ENCODE peak calls at places on chromosomes 5 and 9, in ten cellular contexts. One of them, this sample, is unnamed.

GRCh38 chr9:89911721-89912604 is 307.2 kb downstream of the GADD45G start:
- DNase-seq in body of pancreas: no peak
- DNase-seq in uterus: no peak
- DNase-seq in pancreas: peak; percentile 21
- DNase-seq in colonic mucosa: no peak
- DNase-seq in heart right ventricle: no peak
- DNase-seq in stomach: no peak
- DNase-seq in K562: no peak
- DNase-seq in ovary: no peak
- DNase-seq in lung: peak; percentile 25
- DNase-seq in this sample: no peak

GRCh38 chr5:77952811-77953210 is 176.7 kb upstream of the TBCA start:
- DNase-seq in body of pancreas: no peak
- DNase-seq in uterus: no peak
- DNase-seq in pancreas: no peak
- DNase-seq in colonic mucosa: no peak
- DNase-seq in heart right ventricle: no peak
- DNase-seq in stomach: no peak
- DNase-seq in K562: no peak
- DNase-seq in ovary: no peak
- DNase-seq in lung: no peak
- DNase-seq in this sample: peak; percentile 56

GRCh38 chr9:92669527-92669889 is 423 bp downstream of the IPPK start:
- DNase-seq in body of pancreas: peak; percentile 30
- DNase-seq in uterus: no peak
- DNase-seq in pancreas: peak; percentile 70
- DNase-seq in colonic mucosa: peak; percentile 51
- DNase-seq in heart right ventricle: no peak
- DNase-seq in stomach: peak; percentile 31
- DNase-seq in K562: peak; percentile 56
- DNase-seq in ovary: peak; percentile 34
- DNase-seq in lung: peak; percentile 42
- DNase-seq in this sample: no peak

GRCh38 chr5:87729786-87730185 is 317.1 kb upstream of the CCNH start:
- DNase-seq in body of pancreas: no peak
- DNase-seq in uterus: no peak
- DNase-seq in pancreas: no peak
- DNase-seq in colonic mucosa: no peak
- DNase-seq in heart right ventricle: no peak
- DNase-seq in stomach: no peak
- DNase-seq in K562: no peak
- DNase-seq in ovary: no peak
- DNase-seq in lung: no peak
- DNase-seq in this sample: no peak

GRCh38 chr5:87388129-87388528 is 24.6 kb downstream of the CCNH start:
- DNase-seq in body of pancreas: no peak
- DNase-seq in uterus: no peak
- DNase-seq in pancreas: no peak
- DNase-seq in colonic mucosa: no peak
- DNase-seq in heart right ventricle: no peak
- DNase-seq in stomach: no peak
- DNase-seq in K562: no peak
- DNase-seq in ovary: no peak
- DNase-seq in lung: no peak
- DNase-seq in this sample: no peak

GRCh38 chr5:121296357-121296756 is 555.3 kb upstream of the FTMT start:
- DNase-seq in body of pancreas: no peak
- DNase-seq in uterus: no peak
- DNase-seq in pancreas: no peak
- DNase-seq in colonic mucosa: no peak
- DNase-seq in heart right ventricle: no peak
- DNase-seq in stomach: no peak
- DNase-seq in K562: no peak
- DNase-seq in ovary: no peak
- DNase-seq in lung: no peak
- DNase-seq in this sample: no peak

GRCh38 chr9:121884057-121884512 is 209.0 kb downstream of the TTLL11 start:
- DNase-seq in body of pancreas: no peak
- DNase-seq in uterus: no peak
- DNase-seq in pancreas: no peak
- DNase-seq in colonic mucosa: no peak
- DNase-seq in heart right ventricle: no peak
- DNase-seq in stomach: no peak
- DNase-seq in K562: no peak
- DNase-seq in ovary: no peak
- DNase-seq in lung: no peak
- DNase-seq in this sample: no peak

GRCh38 chr9:137756045-137756744 is 121.4 kb upstream of the CACNA1B start:
- DNase-seq in body of pancreas: no peak
- DNase-seq in uterus: no peak
- DNase-seq in pancreas: no peak
- DNase-seq in colonic mucosa: no peak
- DNase-seq in heart right ventricle: no peak
- DNase-seq in stomach: no peak
- DNase-seq in K562: no peak
- DNase-seq in ovary: no peak
- DNase-seq in lung: no peak
- DNase-seq in this sample: no peak

GRCh38 chr9:5626727-5627634 is 1.9 kb upstream of the RIC1 start:
- DNase-seq in body of pancreas: peak; percentile 59
- DNase-seq in uterus: no peak
- DNase-seq in pancreas: no peak
- DNase-seq in colonic mucosa: peak; percentile 55
- DNase-seq in heart right ventricle: peak; percentile 34
- DNase-seq in stomach: no peak
- DNase-seq in K562: peak; percentile 10
- DNase-seq in ovary: no peak
- DNase-seq in lung: peak; percentile 48
- DNase-seq in this sample: peak; percentile 93

GRCh38 chr9:80066931-80067330 is 495.2 kb downstream of the TLE4 start:
- DNase-seq in body of pancreas: no peak
- DNase-seq in uterus: no peak
- DNase-seq in pancreas: no peak
- DNase-seq in colonic mucosa: no peak
- DNase-seq in heart right ventricle: no peak
- DNase-seq in stomach: no peak
- DNase-seq in K562: no peak
- DNase-seq in ovary: no peak
- DNase-seq in lung: no peak
- DNase-seq in this sample: no peak

GRCh38 chr5:56322592-56322991 is 89.5 kb upstream of the ANKRD55 start:
- DNase-seq in body of pancreas: no peak
- DNase-seq in uterus: no peak
- DNase-seq in pancreas: no peak
- DNase-seq in colonic mucosa: no peak
- DNase-seq in heart right ventricle: no peak
- DNase-seq in stomach: no peak
- DNase-seq in K562: no peak
- DNase-seq in ovary: no peak
- DNase-seq in lung: no peak
- DNase-seq in this sample: no peak

GRCh38 chr5:83209963-83210362 is 132.6 kb downstream of the XRCC4 start:
- DNase-seq in body of pancreas: no peak
- DNase-seq in uterus: no peak
- DNase-seq in pancreas: no peak
- DNase-seq in colonic mucosa: no peak
- DNase-seq in heart right ventricle: no peak
- DNase-seq in stomach: no peak
- DNase-seq in K562: no peak
- DNase-seq in ovary: no peak
- DNase-seq in lung: no peak
- DNase-seq in this sample: no peak

GRCh38 chr9:123401879-123402513 is 46.0 kb downstream of the CRB2 start:
- DNase-seq in body of pancreas: no peak
- DNase-seq in uterus: no peak
- DNase-seq in pancreas: no peak
- DNase-seq in colonic mucosa: peak; percentile 50
- DNase-seq in heart right ventricle: peak; percentile 24
- DNase-seq in stomach: no peak
- DNase-seq in K562: peak; percentile 60
- DNase-seq in ovary: no peak
- DNase-seq in lung: no peak
- DNase-seq in this sample: peak; percentile 67

GRCh38 chr9:71709384-71709783 is 58.9 kb downstream of the CEMIP2 start:
- DNase-seq in body of pancreas: no peak
- DNase-seq in uterus: no peak
- DNase-seq in pancreas: no peak
- DNase-seq in colonic mucosa: no peak
- DNase-seq in heart right ventricle: no peak
- DNase-seq in stomach: no peak
- DNase-seq in K562: no peak
- DNase-seq in ovary: no peak
- DNase-seq in lung: no peak
- DNase-seq in this sample: no peak

GRCh38 chr5:179313849-179314521 is 31.3 kb downstream of the ADAMTS2 start:
- DNase-seq in body of pancreas: peak; percentile 60
- DNase-seq in uterus: peak; percentile 90
- DNase-seq in pancreas: peak; percentile 65
- DNase-seq in colonic mucosa: peak; percentile 63
- DNase-seq in heart right ventricle: peak; percentile 79
- DNase-seq in stomach: peak; percentile 32
- DNase-seq in K562: no peak
- DNase-seq in ovary: peak; percentile 92
- DNase-seq in lung: peak; percentile 57
- DNase-seq in this sample: peak; percentile 97

GRCh38 chr5:55371145-55371544 is 63.4 kb downstream of the MTREX start:
- DNase-seq in body of pancreas: no peak
- DNase-seq in uterus: no peak
- DNase-seq in pancreas: no peak
- DNase-seq in colonic mucosa: no peak
- DNase-seq in heart right ventricle: no peak
- DNase-seq in stomach: no peak
- DNase-seq in K562: no peak
- DNase-seq in ovary: no peak
- DNase-seq in lung: no peak
- DNase-seq in this sample: no peak

GRCh38 chr5:109863752-109864151 is 174.0 kb downstream of the MAN2A1 start:
- DNase-seq in body of pancreas: no peak
- DNase-seq in uterus: no peak
- DNase-seq in pancreas: no peak
- DNase-seq in colonic mucosa: no peak
- DNase-seq in heart right ventricle: no peak
- DNase-seq in stomach: no peak
- DNase-seq in K562: no peak
- DNase-seq in ovary: no peak
- DNase-seq in lung: no peak
- DNase-seq in this sample: peak; percentile 64

GRCh38 chr9:72292184-72292787 is 72.7 kb downstream of the ZFAND5 start:
- DNase-seq in body of pancreas: no peak
- DNase-seq in uterus: no peak
- DNase-seq in pancreas: no peak
- DNase-seq in colonic mucosa: no peak
- DNase-seq in heart right ventricle: no peak
- DNase-seq in stomach: no peak
- DNase-seq in K562: no peak
- DNase-seq in ovary: no peak
- DNase-seq in lung: no peak
- DNase-seq in this sample: peak; percentile 22

GRCh38 chr9:86563350-86563749 is 209.1 kb upstream of the TUT7 start:
- DNase-seq in body of pancreas: no peak
- DNase-seq in uterus: no peak
- DNase-seq in pancreas: no peak
- DNase-seq in colonic mucosa: no peak
- DNase-seq in heart right ventricle: no peak
- DNase-seq in stomach: no peak
- DNase-seq in K562: no peak
- DNase-seq in ovary: no peak
- DNase-seq in lung: no peak
- DNase-seq in this sample: no peak

GRCh38 chr5:16899171-16899570 is 36.9 kb downstream of the MYO10 start:
- DNase-seq in body of pancreas: no peak
- DNase-seq in uterus: no peak
- DNase-seq in pancreas: no peak
- DNase-seq in colonic mucosa: no peak
- DNase-seq in heart right ventricle: no peak
- DNase-seq in stomach: no peak
- DNase-seq in K562: no peak
- DNase-seq in ovary: no peak
- DNase-seq in lung: no peak
- DNase-seq in this sample: no peak
- H3K27ac ChIP-seq in body of pancreas: no peak overlapping the region
- H3K27ac ChIP-seq in uterus: no peak overlapping the region
- H3K27ac ChIP-seq in pancreas: no peak overlapping the region
- H3K27ac ChIP-seq in colonic mucosa: no peak overlapping the region
- H3K27ac ChIP-seq in heart right ventricle: no peak overlapping the region
- H3K27ac ChIP-seq in stomach: no peak overlapping the region
- H3K27ac ChIP-seq in K562: no peak overlapping the region
- H3K27ac ChIP-seq in ovary: no peak overlapping the region
- H3K27ac ChIP-seq in lung: no peak overlapping the region
- H3K27ac ChIP-seq in this sample: no peak overlapping the region

GRCh38 chr9:127783644-127784043 is 2.2 kb upstream of the CDK9 start:
- DNase-seq in body of pancreas: no peak
- DNase-seq in uterus: no peak
- DNase-seq in pancreas: no peak
- DNase-seq in colonic mucosa: no peak
- DNase-seq in heart right ventricle: no peak
- DNase-seq in stomach: no peak
- DNase-seq in K562: no peak
- DNase-seq in ovary: no peak
- DNase-seq in lung: no peak
- DNase-seq in this sample: no peak
- H3K4me1 ChIP-seq in body of pancreas: peaks cover 30% of the 10 kb centered on the region
- H3K4me1 ChIP-seq in uterus: peaks cover 11% of the 10 kb centered on the region
- H3K4me1 ChIP-seq in pancreas: peaks cover 18% of the 10 kb centered on the region
- H3K4me1 ChIP-seq in colonic mucosa: no peaks in the 10 kb centered on the region
- H3K4me1 ChIP-seq in heart right ventricle: peaks cover 50% of the 10 kb centered on the region
- H3K4me1 ChIP-seq in stomach: peaks cover 18% of the 10 kb centered on the region
- H3K4me1 ChIP-seq in K562: peaks cover 17% of the 10 kb centered on the region
- H3K4me1 ChIP-seq in ovary: peaks cover 8% of the 10 kb centered on the region
- H3K4me1 ChIP-seq in lung: peaks cover 9% of the 10 kb centered on the region
- H3K4me1 ChIP-seq in this sample: peaks cover 8% of the 10 kb centered on the region

GRCh38 chr5:129172561-129172960 is 78.0 kb downstream of the ISOC1 start:
- DNase-seq in body of pancreas: no peak
- DNase-seq in uterus: no peak
- DNase-seq in pancreas: no peak
- DNase-seq in colonic mucosa: no peak
- DNase-seq in heart right ventricle: no peak
- DNase-seq in stomach: no peak
- DNase-seq in K562: no peak
- DNase-seq in ovary: no peak
- DNase-seq in lung: no peak
- DNase-seq in this sample: peak; percentile 75
- TF ChIP-seq CTCF in body of pancreas: no peak
- TF ChIP-seq CTCF in uterus: peak; percentile 23
- TF ChIP-seq CTCF in pancreas: no peak
- TF ChIP-seq CTCF in colonic mucosa: no peak
- TF ChIP-seq CTCF in heart right ventricle: peak; percentile 37
- TF ChIP-seq CTCF in stomach: no peak
- TF ChIP-seq CTCF in K562: no peak
- TF ChIP-seq CTCF in ovary: no peak
- TF ChIP-seq CTCF in lung: no peak
- TF ChIP-seq CTCF in this sample: peak; percentile 33

DNA sequence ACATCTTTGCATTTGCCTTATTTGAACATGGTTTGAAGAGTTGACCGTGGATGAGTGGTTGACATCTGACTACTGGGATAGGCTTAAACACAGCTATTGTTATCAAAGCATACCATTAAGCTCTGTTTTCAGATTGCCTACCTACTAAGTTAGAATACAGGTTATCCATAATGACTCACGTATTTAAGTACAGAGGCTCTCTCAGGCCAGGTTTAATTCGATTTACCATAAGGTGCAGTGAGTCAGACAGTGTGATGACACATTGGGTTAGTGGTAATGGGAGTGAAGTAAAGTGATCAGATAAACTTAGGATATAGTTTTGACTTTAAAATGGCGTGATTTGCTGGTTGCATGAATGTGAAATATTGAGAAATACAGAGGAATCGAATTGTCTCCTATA is 732.0 kb upstream of the CTNND2 start:
- DNase-seq in body of pancreas: no peak
- DNase-seq in uterus: no peak
- DNase-seq in pancreas: no peak
- DNase-seq in colonic mucosa: no peak
- DNase-seq in heart right ventricle: no peak
- DNase-seq in stomach: no peak
- DNase-seq in K562: no peak
- DNase-seq in ovary: no peak
- DNase-seq in lung: no peak
- DNase-seq in this sample: no peak
- H3K27ac ChIP-seq in body of pancreas: no peak overlapping the region
- H3K27ac ChIP-seq in uterus: no peak overlapping the region
- H3K27ac ChIP-seq in pancreas: no peak overlapping the region
- H3K27ac ChIP-seq in colonic mucosa: no peak overlapping the region
- H3K27ac ChIP-seq in heart right ventricle: no peak overlapping the region
- H3K27ac ChIP-seq in stomach: no peak overlapping the region
- H3K27ac ChIP-seq in K562: no peak overlapping the region
- H3K27ac ChIP-seq in ovary: no peak overlapping the region
- H3K27ac ChIP-seq in lung: no peak overlapping the region
- H3K27ac ChIP-seq in this sample: no peak overlapping the region